ENCODE peak calls at places on chromosomes 5 and 9, in four cellular contexts. One of them, this sample, is unnamed.

GRCh38 chr5:27266184-27266583 is 227.8 kb upstream of the CDH9 start:
- DNase-seq in heart right ventricle: no peak
- DNase-seq in tibial artery: no peak
- DNase-seq in suprapubic skin: no peak
- DNase-seq in this sample: no peak

GRCh38 chr9:135928731-135929655 is 21.6 kb upstream of the CAMSAP1 start:
- DNase-seq in suprapubic skin: no peak
- DNase-seq in tibial artery: no peak
- DNase-seq in heart right ventricle: no peak
- DNase-seq in this sample: no peak

GRCh38 chr5:644971-645370 is 32.8 kb downstream of the CEP72 start:
- DNase-seq in tibial artery: no peak
- DNase-seq in suprapubic skin: peak; percentile 61
- DNase-seq in heart right ventricle: no peak
- DNase-seq in this sample: no peak

GRCh38 chr9:136051568-136052432 is 43.3 kb downstream of the NACC2 start:
- DNase-seq in heart right ventricle: peak; percentile 52
- DNase-seq in tibial artery: peak; percentile 78
- DNase-seq in suprapubic skin: no peak
- DNase-seq in this sample: peak; percentile 88

GRCh38 chr5:156383510-156383909 is 56.5 kb downstream of the SGCD start:
- DNase-seq in tibial artery: no peak
- DNase-seq in suprapubic skin: no peak
- DNase-seq in heart right ventricle: no peak
- DNase-seq in this sample: no peak

GRCh38 chr9:3825724-3826123 is 299.9 kb upstream of the RFX3 start:
- DNase-seq in heart right ventricle: no peak
- DNase-seq in suprapubic skin: no peak
- DNase-seq in tibial artery: no peak
- DNase-seq in this sample: no peak

GRCh38 chr5:126044111-126044668 is 379.0 kb upstream of the GRAMD2B start:
- DNase-seq in heart right ventricle: no peak
- DNase-seq in tibial artery: no peak
- DNase-seq in suprapubic skin: no peak
- DNase-seq in this sample: no peak

GRCh38 chr5:122421379-122422081 is 109.5 kb downstream of the SNCAIP start:
- DNase-seq in tibial artery: no peak
- DNase-seq in heart right ventricle: no peak
- DNase-seq in suprapubic skin: no peak
- DNase-seq in this sample: no peak

GRCh38 chr5:110401881-110402280 is 324.6 kb downstream of the TMEM232 start:
- DNase-seq in tibial artery: no peak
- DNase-seq in heart right ventricle: no peak
- DNase-seq in suprapubic skin: no peak
- DNase-seq in this sample: no peak

GRCh38 chr5:73729329-73729728 is 103.3 kb downstream of the ARHGEF28 start:
- DNase-seq in tibial artery: no peak
- DNase-seq in suprapubic skin: no peak
- DNase-seq in heart right ventricle: no peak
- DNase-seq in this sample: no peak

GRCh38 chr5:32387176-32387575 is 57.4 kb downstream of the ZFR start:
- DNase-seq in tibial artery: no peak
- DNase-seq in heart right ventricle: no peak
- DNase-seq in suprapubic skin: no peak
- DNase-seq in this sample: no peak

GRCh38 chr5:32388429-32389111 is 56.0 kb downstream of the ZFR start:
- DNase-seq in suprapubic skin: no peak
- DNase-seq in tibial artery: no peak
- DNase-seq in heart right ventricle: no peak
- DNase-seq in this sample: no peak

GRCh38 chr5:32392039-32392438 is 52.5 kb downstream of the ZFR start:
- DNase-seq in tibial artery: no peak
- DNase-seq in suprapubic skin: no peak
- DNase-seq in heart right ventricle: no peak
- DNase-seq in this sample: no peak

GRCh38 chr5:32390819-32391591 is 53.5 kb downstream of the ZFR start:
- DNase-seq in heart right ventricle: no peak
- DNase-seq in tibial artery: no peak
- DNase-seq in suprapubic skin: no peak
- DNase-seq in this sample: no peak

DNA sequence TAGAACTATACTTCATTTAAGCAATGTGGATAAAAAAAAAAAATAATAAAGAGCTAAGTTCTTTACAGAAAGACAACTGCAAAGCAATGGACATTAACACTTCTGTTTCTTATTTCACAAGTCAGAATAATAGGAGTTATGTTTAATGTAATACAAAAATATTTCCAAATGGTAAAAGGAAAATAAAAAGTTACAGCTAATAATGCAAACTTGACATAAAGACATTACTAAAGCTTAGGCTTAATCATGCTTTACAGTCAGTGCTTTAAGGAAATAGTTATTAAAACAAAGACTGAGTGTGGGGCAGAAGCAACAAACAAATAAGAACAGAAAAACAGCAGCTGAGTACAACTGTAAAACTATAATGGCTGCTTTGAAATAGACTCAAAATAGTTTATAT is 56.7 kb downstream of the ZFR start:
- DNase-seq in tibial artery: no peak
- DNase-seq in suprapubic skin: no peak
- DNase-seq in heart right ventricle: no peak
- DNase-seq in this sample: no peak
- H3K36me3 ChIP-seq in tibial artery: peaks cover 65% of the 10 kb centered on the region
- H3K36me3 ChIP-seq in suprapubic skin: peaks cover 81% of the 10 kb centered on the region
- H3K36me3 ChIP-seq in heart right ventricle: peaks cover 6% of the 10 kb centered on the region
- H3K36me3 ChIP-seq in this sample: peaks cover 93% of the 10 kb centered on the region

GRCh38 chr9:126614088-126614454 is 343 bp downstream of the LMX1B start:
- DNase-seq in tibial artery: no peak
- DNase-seq in heart right ventricle: no peak
- DNase-seq in suprapubic skin: no peak
- DNase-seq in this sample: no peak

GRCh38 chr9:126613656-126614055 is at the start of gene LMX1B:
- DNase-seq in heart right ventricle: peak; percentile 61
- DNase-seq in tibial artery: no peak
- DNase-seq in suprapubic skin: no peak
- DNase-seq in this sample: peak; percentile 62

GRCh38 chr9:126615791-126616447 is 2.2 kb downstream of the LMX1B start:
- DNase-seq in tibial artery: no peak
- DNase-seq in heart right ventricle: no peak
- DNase-seq in suprapubic skin: no peak
- DNase-seq in this sample: no peak

GRCh38 chr9:126615251-126615790 is 1.6 kb downstream of the LMX1B start:
- DNase-seq in tibial artery: no peak
- DNase-seq in heart right ventricle: peak; percentile 38
- DNase-seq in suprapubic skin: no peak
- DNase-seq in this sample: peak; percentile 79

DNA sequence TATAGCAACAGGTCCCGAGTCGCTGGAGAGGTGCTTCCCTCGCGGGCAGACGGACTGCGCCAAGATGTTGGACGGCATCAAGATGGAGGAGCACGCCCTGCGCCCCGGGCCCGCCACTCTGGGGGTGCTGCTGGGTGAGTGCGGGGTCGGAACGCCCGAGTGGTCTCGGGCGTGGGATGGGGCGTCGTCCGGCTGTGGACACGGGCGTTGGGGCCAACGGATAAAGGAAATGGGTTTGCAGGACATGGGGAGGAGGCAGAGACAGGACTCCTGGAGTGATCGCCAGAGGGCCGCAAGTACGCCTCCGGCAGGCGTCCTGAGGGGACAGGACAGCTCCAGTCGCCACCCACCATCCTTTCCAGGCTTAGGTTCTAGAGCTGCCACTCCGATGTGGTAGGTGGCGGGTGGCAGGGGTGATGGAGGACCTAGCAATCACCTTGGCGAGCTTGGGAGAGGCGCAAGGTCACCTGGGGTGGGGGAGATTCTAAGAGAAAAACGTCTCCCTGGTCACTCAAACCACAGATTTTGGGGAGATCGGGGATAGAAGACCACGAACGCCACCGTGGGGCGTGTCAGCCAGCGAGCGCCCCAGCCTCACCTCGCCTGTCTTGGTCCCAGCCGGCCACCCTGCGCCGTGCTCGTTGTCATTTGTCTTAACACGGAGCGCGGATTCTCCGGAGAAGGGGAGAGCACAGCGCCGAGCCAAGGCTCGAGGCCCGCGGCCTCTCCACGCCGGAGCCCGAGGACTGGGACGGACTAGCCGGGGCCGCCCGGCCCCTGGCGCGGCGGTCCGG is 924 bp downstream of the LMX1B start:
- DNase-seq in tibial artery: no peak
- DNase-seq in suprapubic skin: no peak
- DNase-seq in heart right ventricle: no peak
- DNase-seq in this sample: peak; percentile 49
- H3K4me3 ChIP-seq in tibial artery: peak overlapping the region; percentile 39
- H3K4me3 ChIP-seq in suprapubic skin: peak overlapping the region; percentile 57
- H3K4me3 ChIP-seq in heart right ventricle: peak overlapping the region; percentile 47
- H3K4me3 ChIP-seq in this sample: no peak overlapping the region

GRCh38 chr5:82603280-82603987 is 325.3 kb upstream of the RPS23 start:
- DNase-seq in suprapubic skin: no peak
- DNase-seq in heart right ventricle: no peak
- DNase-seq in tibial artery: no peak
- DNase-seq in this sample: no peak

GRCh38 chr5:82610686-82611085 is 332.5 kb upstream of the RPS23 start:
- DNase-seq in tibial artery: no peak
- DNase-seq in suprapubic skin: no peak
- DNase-seq in heart right ventricle: no peak
- DNase-seq in this sample: no peak

GRCh38 chr5:82601862-82602261 is 323.7 kb upstream of the RPS23 start:
- DNase-seq in heart right ventricle: no peak
- DNase-seq in suprapubic skin: no peak
- DNase-seq in tibial artery: no peak
- DNase-seq in this sample: no peak

GRCh38 chr5:82601085-82601484 is 322.9 kb upstream of the RPS23 start:
- DNase-seq in heart right ventricle: no peak
- DNase-seq in tibial artery: no peak
- DNase-seq in suprapubic skin: no peak
- DNase-seq in this sample: no peak

DNA sequence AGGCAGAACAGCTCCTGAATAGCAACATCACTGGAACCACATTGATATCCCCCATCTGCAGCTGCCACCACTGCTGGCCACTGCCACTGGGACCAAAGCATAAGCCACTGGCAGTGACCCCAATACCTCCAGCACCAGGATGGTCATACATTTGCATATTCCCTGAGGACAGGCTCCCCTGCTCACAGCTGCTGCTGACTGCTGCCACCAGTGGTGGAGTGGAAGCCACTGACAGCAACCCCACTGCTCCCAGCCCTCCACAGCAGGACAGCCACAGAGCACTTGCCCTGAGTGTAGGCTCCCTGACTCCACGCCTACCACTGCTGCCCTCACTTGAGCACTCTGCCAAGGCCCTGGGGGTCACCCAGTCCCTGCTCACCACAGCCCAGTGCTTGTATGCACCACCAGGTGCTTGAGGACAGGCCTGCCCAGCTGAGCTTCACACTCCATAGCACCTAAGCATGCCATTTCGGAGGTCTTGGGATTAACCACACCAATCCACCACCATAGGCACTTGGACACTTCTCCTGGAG is 327.4 kb upstream of the RPS23 start:
- DNase-seq in heart right ventricle: no peak
- DNase-seq in tibial artery: no peak
- DNase-seq in suprapubic skin: no peak
- DNase-seq in this sample: no peak
- TF ChIP-seq CTCF in heart right ventricle: no peak
- TF ChIP-seq CTCF in tibial artery: no peak
- TF ChIP-seq CTCF in suprapubic skin: no peak
- TF ChIP-seq CTCF in this sample: no peak

GRCh38 chr9:131491001-131491710 is 11.6 kb upstream of the POMT1 start:
- DNase-seq in suprapubic skin: no peak
- DNase-seq in tibial artery: no peak
- DNase-seq in heart right ventricle: no peak
- DNase-seq in this sample: peak; percentile 50
- H3K36me3 ChIP-seq in suprapubic skin: peaks cover 100% of the 10 kb centered on the region
- H3K36me3 ChIP-seq in tibial artery: peaks cover 100% of the 10 kb centered on the region
- H3K36me3 ChIP-seq in heart right ventricle: peaks cover 6% of the 10 kb centered on the region
- H3K36me3 ChIP-seq in this sample: peaks cover 4% of the 10 kb centered on the region

This sample was measured in left lung.